ENCODE peak calls at places on chromosomes 1 and 21, in seven cellular contexts. X is HS-5, B is GM23338, A is NCI-H1694, C is hippocampal formation, Y is HT1080, T is psoas muscle. D is an unnamed sample.

GRCh38 chr1:189374816-189375215 is 1102.8 kb downstream of the BRINP3 start:
- DNase-seq in X (no peak), B (no peak), A (no peak), C (no peak), Y (no peak), T (no peak), D (no peak)

GRCh38 chr1:112058815-112059450 is 69.5 kb upstream of the KCND3 start:
- DNase-seq in X (no peak), B (peak; percentile 60), A (no peak), C (no peak), Y (no peak), T (no peak), D (no peak)

GRCh38 chr1:7574121-7575040 is 196.7 kb upstream of the VAMP3 start:
- DNase-seq in X (no peak), B (no peak), A (no peak), C (no peak), Y (no peak), T (no peak), D (no peak)

GRCh38 chr1:117826551-117827078 is 102.8 kb downstream of the GDAP2 start:
- DNase-seq in X (peak; percentile 87), B (no peak), A (no peak), C (no peak), Y (peak; percentile 92), T (peak; percentile 44), D (no peak)

GRCh38 chr1:40948741-40949528 is 30.6 kb upstream of the CTPS1 start:
- DNase-seq in X (peak; percentile 35), B (peak; percentile 90), A (peak; percentile 94), C (peak; percentile 32), Y (peak; percentile 85), T (no peak), D (peak; percentile 34)

GRCh38 chr1:200096774-200097173 is 69.3 kb downstream of the NR5A2 start:
- DNase-seq in X (no peak), B (no peak), A (no peak), C (no peak), Y (no peak), T (no peak), D (no peak)

GRCh38 chr1:25922633-25923567 is 16.7 kb upstream of the STMN1 start:
- DNase-seq in X (no peak), B (peak; percentile 83), A (peak; percentile 76), C (peak; percentile 68), Y (no peak), T (peak; percentile 44), D (no peak)

GRCh38 chr1:228065543-228066347 is 16.8 kb upstream of the ARF1 start:
- DNase-seq in X (no peak), B (no peak), A (no peak), C (no peak), Y (no peak), T (no peak), D (no peak)

GRCh38 chr1:92851729-92852128 is 19.9 kb downstream of the RPL5 start:
- DNase-seq in X (no peak), B (no peak), A (no peak), C (no peak), Y (no peak), T (no peak), D (no peak)

GRCh38 chr1:181057079-181057478 is 23.3 kb downstream of the MR1 start:
- DNase-seq in X (no peak), B (no peak), A (no peak), C (no peak), Y (no peak), T (no peak), D (no peak)

GRCh38 chr1:7845761-7846160 is 7.1 kb downstream of the UTS2 start:
- DNase-seq in X (peak; percentile 42), B (no peak), A (no peak), C (no peak), Y (no peak), T (no peak), D (no peak)

GRCh38 chr21:33402011-33402979 is 918 bp upstream of the IFNGR2 start:
- DNase-seq in X (no peak), B (peak; percentile 77), A (no peak), C (peak; percentile 20), Y (no peak), T (peak; percentile 73), D (no peak)

GRCh38 chr1:12678350-12678749 is 34.5 kb downstream of the AADACL4 start:
- DNase-seq in X (no peak), B (no peak), A (no peak), C (no peak), Y (no peak), T (no peak), D (no peak)

GRCh38 chr1:240800291-240800690 is 188.3 kb upstream of the GREM2 start:
- DNase-seq in X (no peak), B (no peak), A (no peak), C (no peak), Y (no peak), T (no peak), D (no peak)

GRCh38 chr21:44300262-44300959 is 558 bp downstream of the PFKL start:
- DNase-seq in X (peak; percentile 10), B (peak; percentile 61), A (no peak), C (peak; percentile 39), Y (peak; percentile 43), T (peak; percentile 78), D (peak; percentile 80)

GRCh38 chr1:112026501-112026900 is 37.0 kb upstream of the KCND3 start:
- DNase-seq in X (no peak), B (no peak), A (no peak), C (no peak), Y (no peak), T (no peak), D (no peak)

GRCh38 chr1:22760453-22760852 is 49.8 kb downstream of the EPHB2 start:
- DNase-seq in X (no peak), B (no peak), A (no peak), C (no peak), Y (no peak), T (no peak), D (no peak)

GRCh38 chr1:202105571-202106339 is 17.0 kb upstream of the GPR37L1 start:
- DNase-seq in X (peak; percentile 43), B (peak; percentile 86), A (no peak), C (no peak), Y (peak; percentile 32), T (no peak), D (no peak)

GRCh38 chr1:8423134-8423701 is 105.3 kb downstream of the SLC45A1 start:
- DNase-seq in X (no peak), B (peak; percentile 30), A (no peak), C (no peak), Y (peak; percentile 12), T (no peak), D (no peak)

GRCh38 chr1:8661185-8662110 is 156.0 kb downstream of the RERE start:
- DNase-seq in X (peak; percentile 95), B (peak; percentile 36), A (no peak), C (no peak), Y (peak; percentile 90), T (no peak), D (no peak)

GRCh38 chr1:3476666-3477065 is 22.2 kb downstream of the ARHGEF16 start:
- DNase-seq in X (no peak), B (no peak), A (no peak), C (no peak), Y (no peak), T (no peak), D (no peak)

GRCh38 chr1:23010734-23011449 is 4.8 kb downstream of the TEX46 start:
- DNase-seq in X (peak; percentile 89), B (no peak), A (no peak), C (no peak), Y (peak; percentile 96), T (no peak), D (peak; percentile 38)

GRCh38 chr1:56453016-56453721 is 126.2 kb downstream of the PLPP3 start:
- DNase-seq in X (no peak), B (peak; percentile 82), A (no peak), C (no peak), Y (no peak), T (no peak), D (no peak)

GRCh38 chr1:47664356-47664755 is 226.5 kb downstream of the FOXD2 start:
- DNase-seq in X (no peak), B (no peak), A (no peak), C (no peak), Y (no peak), T (no peak), D (no peak)

GRCh38 chr1:1114431-1114830 is 1.5 kb downstream of the C1orf159 start:
- DNase-seq in X (no peak), B (no peak), A (no peak), C (no peak), Y (no peak), T (no peak), D (no peak)